ENCODE peak calls at places on chromosomes 16 and 17, in ten cellular contexts. One of them, this sample, is unnamed.

GRCh38 chr17:59651346-59651745 is 31.7 kb downstream of the CLTC start:
- DNase-seq in body of pancreas: no peak
- DNase-seq in astrocyte: peak; percentile 64
- DNase-seq in thyroid gland: no peak
- DNase-seq in pancreas: no peak
- DNase-seq in tibial nerve: no peak
- DNase-seq in HepG2: no peak
- DNase-seq in neural progenitor cell: no peak
- DNase-seq in HCT116: no peak
- DNase-seq in sigmoid colon: no peak
- DNase-seq in this sample: peak; percentile 43

GRCh38 chr17:8463089-8463488 is 27.4 kb downstream of the NDEL1 start:
- DNase-seq in body of pancreas: no peak
- DNase-seq in astrocyte: no peak
- DNase-seq in thyroid gland: no peak
- DNase-seq in pancreas: no peak
- DNase-seq in tibial nerve: no peak
- DNase-seq in HepG2: no peak
- DNase-seq in neural progenitor cell: no peak
- DNase-seq in HCT116: no peak
- DNase-seq in sigmoid colon: no peak
- DNase-seq in this sample: no peak

GRCh38 chr17:50203589-50204345 is 2.3 kb upstream of the COL1A1 start:
- DNase-seq in body of pancreas: no peak
- DNase-seq in astrocyte: peak; percentile 97
- DNase-seq in thyroid gland: no peak
- DNase-seq in pancreas: no peak
- DNase-seq in tibial nerve: no peak
- DNase-seq in HepG2: no peak
- DNase-seq in neural progenitor cell: no peak
- DNase-seq in HCT116: no peak
- DNase-seq in sigmoid colon: peak; percentile 62
- DNase-seq in this sample: peak; percentile 71

GRCh38 chr17:30021708-30022317 is 80.4 kb downstream of the EFCAB5 start:
- DNase-seq in body of pancreas: peak; percentile 47
- DNase-seq in astrocyte: peak; percentile 18
- DNase-seq in thyroid gland: peak; percentile 20
- DNase-seq in pancreas: no peak
- DNase-seq in tibial nerve: no peak
- DNase-seq in HepG2: peak; percentile 34
- DNase-seq in neural progenitor cell: peak; percentile 66
- DNase-seq in HCT116: peak; percentile 37
- DNase-seq in sigmoid colon: no peak
- DNase-seq in this sample: peak; percentile 33

GRCh38 chr17:14331200-14331981 is 30.5 kb downstream of the HS3ST3B1 start:
- DNase-seq in body of pancreas: no peak
- DNase-seq in astrocyte: no peak
- DNase-seq in thyroid gland: no peak
- DNase-seq in pancreas: no peak
- DNase-seq in tibial nerve: no peak
- DNase-seq in HepG2: no peak
- DNase-seq in neural progenitor cell: peak; percentile 85
- DNase-seq in HCT116: no peak
- DNase-seq in sigmoid colon: no peak
- DNase-seq in this sample: no peak

GRCh38 chr16:67158637-67159600 is 790 bp downstream of the TRADD start:
- DNase-seq in body of pancreas: peak; percentile 61
- DNase-seq in astrocyte: no peak
- DNase-seq in thyroid gland: peak; percentile 59
- DNase-seq in pancreas: peak; percentile 72
- DNase-seq in tibial nerve: no peak
- DNase-seq in HepG2: peak; percentile 48
- DNase-seq in neural progenitor cell: peak; percentile 70
- DNase-seq in HCT116: no peak
- DNase-seq in sigmoid colon: no peak
- DNase-seq in this sample: peak; percentile 52

GRCh38 chr17:62681939-62682381 is 54.5 kb downstream of the MRC2 start:
- DNase-seq in body of pancreas: no peak
- DNase-seq in astrocyte: no peak
- DNase-seq in thyroid gland: no peak
- DNase-seq in pancreas: no peak
- DNase-seq in tibial nerve: no peak
- DNase-seq in HepG2: no peak
- DNase-seq in neural progenitor cell: no peak
- DNase-seq in HCT116: no peak
- DNase-seq in sigmoid colon: peak; percentile 54
- DNase-seq in this sample: no peak

GRCh38 chr16:67881557-67882220 is 3.0 kb upstream of the NRN1L start:
- DNase-seq in body of pancreas: no peak
- DNase-seq in astrocyte: no peak
- DNase-seq in thyroid gland: no peak
- DNase-seq in pancreas: no peak
- DNase-seq in tibial nerve: no peak
- DNase-seq in HepG2: no peak
- DNase-seq in neural progenitor cell: no peak
- DNase-seq in HCT116: no peak
- DNase-seq in sigmoid colon: no peak
- DNase-seq in this sample: no peak

GRCh38 chr16:76343761-76344160 is 66.6 kb downstream of the CNTNAP4 start:
- DNase-seq in body of pancreas: no peak
- DNase-seq in astrocyte: no peak
- DNase-seq in thyroid gland: no peak
- DNase-seq in pancreas: no peak
- DNase-seq in tibial nerve: no peak
- DNase-seq in HepG2: no peak
- DNase-seq in neural progenitor cell: no peak
- DNase-seq in HCT116: no peak
- DNase-seq in sigmoid colon: no peak
- DNase-seq in this sample: no peak

GRCh38 chr16:23334421-23334853 is 32.3 kb downstream of the SCNN1B start:
- DNase-seq in body of pancreas: no peak
- DNase-seq in astrocyte: no peak
- DNase-seq in thyroid gland: no peak
- DNase-seq in pancreas: no peak
- DNase-seq in tibial nerve: no peak
- DNase-seq in HepG2: no peak
- DNase-seq in neural progenitor cell: no peak
- DNase-seq in HCT116: no peak
- DNase-seq in sigmoid colon: no peak
- DNase-seq in this sample: no peak

GRCh38 chr16:64864232-64864803 is 257.5 kb downstream of the CDH11 start:
- DNase-seq in body of pancreas: no peak
- DNase-seq in astrocyte: peak; percentile 97
- DNase-seq in thyroid gland: no peak
- DNase-seq in pancreas: no peak
- DNase-seq in tibial nerve: no peak
- DNase-seq in HepG2: no peak
- DNase-seq in neural progenitor cell: no peak
- DNase-seq in HCT116: no peak
- DNase-seq in sigmoid colon: no peak
- DNase-seq in this sample: peak; percentile 92

GRCh38 chr17:43940630-43941029 is 1.6 kb downstream of the PPY start:
- DNase-seq in body of pancreas: peak; percentile 35
- DNase-seq in astrocyte: no peak
- DNase-seq in thyroid gland: peak; percentile 60
- DNase-seq in pancreas: no peak
- DNase-seq in tibial nerve: no peak
- DNase-seq in HepG2: peak; percentile 73
- DNase-seq in neural progenitor cell: peak; percentile 77
- DNase-seq in HCT116: peak; percentile 24
- DNase-seq in sigmoid colon: no peak
- DNase-seq in this sample: peak; percentile 74

GRCh38 chr17:19002805-19003542 is 1.6 kb downstream of the FAM83G start:
- DNase-seq in body of pancreas: no peak
- DNase-seq in astrocyte: peak; percentile 68
- DNase-seq in thyroid gland: no peak
- DNase-seq in pancreas: no peak
- DNase-seq in tibial nerve: no peak
- DNase-seq in HepG2: no peak
- DNase-seq in neural progenitor cell: peak; percentile 18
- DNase-seq in HCT116: no peak
- DNase-seq in sigmoid colon: no peak
- DNase-seq in this sample: no peak

GRCh38 chr17:66949501-66949900 is 15.0 kb upstream of the CACNG4 start:
- DNase-seq in body of pancreas: no peak
- DNase-seq in astrocyte: peak; percentile 52
- DNase-seq in thyroid gland: peak; percentile 60
- DNase-seq in pancreas: no peak
- DNase-seq in tibial nerve: no peak
- DNase-seq in HepG2: no peak
- DNase-seq in neural progenitor cell: no peak
- DNase-seq in HCT116: no peak
- DNase-seq in sigmoid colon: no peak
- DNase-seq in this sample: peak; percentile 82

DNA sequence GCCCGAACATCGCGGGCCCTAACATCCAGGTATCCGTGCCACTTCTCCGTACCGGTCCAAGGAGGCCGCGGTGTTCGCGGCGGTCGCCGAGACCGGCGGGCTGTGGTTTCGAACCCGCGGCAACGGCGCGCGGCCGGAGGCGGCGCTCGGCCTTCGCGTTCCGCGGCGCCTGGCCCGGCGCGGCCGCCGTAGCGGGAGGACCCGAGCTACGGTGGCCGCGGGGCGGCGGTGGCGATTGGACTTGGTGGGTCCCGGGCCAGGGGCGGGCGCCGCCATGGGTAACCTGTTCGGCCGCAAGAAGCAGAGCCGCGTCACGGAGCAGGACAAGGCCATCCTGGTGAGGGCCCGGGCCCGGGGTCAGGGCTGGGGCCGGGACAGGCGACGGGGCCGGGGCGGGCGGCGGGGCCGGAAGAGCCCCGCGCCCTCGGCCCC is at the start of gene CHMP6:
- DNase-seq in body of pancreas: peak; percentile 78
- DNase-seq in astrocyte: peak; percentile 66
- DNase-seq in thyroid gland: peak; percentile 71
- DNase-seq in pancreas: peak; percentile 80
- DNase-seq in tibial nerve: peak; percentile 52
- DNase-seq in HepG2: peak; percentile 60
- DNase-seq in neural progenitor cell: peak; percentile 89
- DNase-seq in HCT116: peak; percentile 76
- DNase-seq in sigmoid colon: peak; percentile 87
- DNase-seq in this sample: peak; percentile 70
- H3K4me1 ChIP-seq in body of pancreas: peaks cover 35% of the 10 kb centered on the region
- H3K4me1 ChIP-seq in astrocyte: peaks cover 11% of the 10 kb centered on the region
- H3K4me1 ChIP-seq in thyroid gland: peaks cover 18% of the 10 kb centered on the region
- H3K4me1 ChIP-seq in pancreas: peaks cover 8% of the 10 kb centered on the region
- H3K4me1 ChIP-seq in tibial nerve: no peaks in the 10 kb centered on the region
- H3K4me1 ChIP-seq in HepG2: peaks cover 63% of the 10 kb centered on the region
- H3K4me1 ChIP-seq in neural progenitor cell: peaks cover 6% of the 10 kb centered on the region
- H3K4me1 ChIP-seq in HCT116: peaks cover 46% of the 10 kb centered on the region
- H3K4me1 ChIP-seq in sigmoid colon: peaks cover 62% of the 10 kb centered on the region
- H3K4me1 ChIP-seq in this sample: peaks cover 41% of the 10 kb centered on the region

GRCh38 chr17:63804328-63804727 is 22.9 kb upstream of the PSMC5 start:
- DNase-seq in body of pancreas: no peak
- DNase-seq in astrocyte: no peak
- DNase-seq in thyroid gland: no peak
- DNase-seq in pancreas: no peak
- DNase-seq in tibial nerve: no peak
- DNase-seq in HepG2: no peak
- DNase-seq in neural progenitor cell: no peak
- DNase-seq in HCT116: no peak
- DNase-seq in sigmoid colon: no peak
- DNase-seq in this sample: no peak
- H3K36me3 ChIP-seq in body of pancreas: peaks cover 61% of the 10 kb centered on the region
- H3K36me3 ChIP-seq in astrocyte: peaks cover 71% of the 10 kb centered on the region
- H3K36me3 ChIP-seq in thyroid gland: peaks cover 62% of the 10 kb centered on the region
- H3K36me3 ChIP-seq in pancreas: peaks cover 95% of the 10 kb centered on the region
- H3K36me3 ChIP-seq in tibial nerve: no peaks in the 10 kb centered on the region
- H3K36me3 ChIP-seq in HepG2: peaks cover 42% of the 10 kb centered on the region
- H3K36me3 ChIP-seq in neural progenitor cell: peaks cover 63% of the 10 kb centered on the region
- H3K36me3 ChIP-seq in HCT116: peaks cover 85% of the 10 kb centered on the region
- H3K36me3 ChIP-seq in sigmoid colon: peaks cover 31% of the 10 kb centered on the region
- H3K36me3 ChIP-seq in this sample: peaks cover 97% of the 10 kb centered on the region

GRCh38 chr17:47694818-47695663 is 1.1 kb downstream of the TBKBP1 start:
- DNase-seq in body of pancreas: peak; percentile 59
- DNase-seq in astrocyte: peak; percentile 28
- DNase-seq in thyroid gland: peak; percentile 74
- DNase-seq in pancreas: peak; percentile 61
- DNase-seq in tibial nerve: peak; percentile 60
- DNase-seq in HepG2: no peak
- DNase-seq in neural progenitor cell: peak; percentile 45
- DNase-seq in HCT116: no peak
- DNase-seq in sigmoid colon: peak; percentile 87
- DNase-seq in this sample: no peak

GRCh38 chr17:47698749-47699535 is 5.0 kb downstream of the TBKBP1 start:
- DNase-seq in body of pancreas: peak; percentile 65
- DNase-seq in astrocyte: no peak
- DNase-seq in thyroid gland: peak; percentile 57
- DNase-seq in pancreas: peak; percentile 65
- DNase-seq in tibial nerve: no peak
- DNase-seq in HepG2: no peak
- DNase-seq in neural progenitor cell: peak; percentile 75
- DNase-seq in HCT116: no peak
- DNase-seq in sigmoid colon: peak; percentile 74
- DNase-seq in this sample: peak; percentile 71

GRCh38 chr17:47695664-47696376 is 1.9 kb downstream of the TBKBP1 start:
- DNase-seq in body of pancreas: no peak
- DNase-seq in astrocyte: no peak
- DNase-seq in thyroid gland: no peak
- DNase-seq in pancreas: no peak
- DNase-seq in tibial nerve: no peak
- DNase-seq in HepG2: no peak
- DNase-seq in neural progenitor cell: no peak
- DNase-seq in HCT116: no peak
- DNase-seq in sigmoid colon: peak; percentile 62
- DNase-seq in this sample: no peak

GRCh38 chr17:47697948-47698711 is 4.2 kb downstream of the TBKBP1 start:
- DNase-seq in body of pancreas: no peak
- DNase-seq in astrocyte: no peak
- DNase-seq in thyroid gland: no peak
- DNase-seq in pancreas: no peak
- DNase-seq in tibial nerve: no peak
- DNase-seq in HepG2: no peak
- DNase-seq in neural progenitor cell: no peak
- DNase-seq in HCT116: no peak
- DNase-seq in sigmoid colon: peak; percentile 56
- DNase-seq in this sample: no peak

GRCh38 chr17:47696717-47697642 is 3.0 kb downstream of the TBKBP1 start:
- DNase-seq in body of pancreas: no peak
- DNase-seq in astrocyte: no peak
- DNase-seq in thyroid gland: no peak
- DNase-seq in pancreas: no peak
- DNase-seq in tibial nerve: no peak
- DNase-seq in HepG2: no peak
- DNase-seq in neural progenitor cell: no peak
- DNase-seq in HCT116: no peak
- DNase-seq in sigmoid colon: peak; percentile 61
- DNase-seq in this sample: no peak
- H3K4me1 ChIP-seq in body of pancreas: peaks cover 29% of the 10 kb centered on the region
- H3K4me1 ChIP-seq in astrocyte: peaks cover 12% of the 10 kb centered on the region
- H3K4me1 ChIP-seq in thyroid gland: peaks cover 17% of the 10 kb centered on the region
- H3K4me1 ChIP-seq in pancreas: no peaks in the 10 kb centered on the region
- H3K4me1 ChIP-seq in tibial nerve: no peaks in the 10 kb centered on the region
- H3K4me1 ChIP-seq in HepG2: peaks cover 33% of the 10 kb centered on the region
- H3K4me1 ChIP-seq in neural progenitor cell: peaks cover 28% of the 10 kb centered on the region
- H3K4me1 ChIP-seq in HCT116: peaks cover 28% of the 10 kb centered on the region
- H3K4me1 ChIP-seq in sigmoid colon: peaks cover 24% of the 10 kb centered on the region
- H3K4me1 ChIP-seq in this sample: peaks cover 12% of the 10 kb centered on the region

DNA sequence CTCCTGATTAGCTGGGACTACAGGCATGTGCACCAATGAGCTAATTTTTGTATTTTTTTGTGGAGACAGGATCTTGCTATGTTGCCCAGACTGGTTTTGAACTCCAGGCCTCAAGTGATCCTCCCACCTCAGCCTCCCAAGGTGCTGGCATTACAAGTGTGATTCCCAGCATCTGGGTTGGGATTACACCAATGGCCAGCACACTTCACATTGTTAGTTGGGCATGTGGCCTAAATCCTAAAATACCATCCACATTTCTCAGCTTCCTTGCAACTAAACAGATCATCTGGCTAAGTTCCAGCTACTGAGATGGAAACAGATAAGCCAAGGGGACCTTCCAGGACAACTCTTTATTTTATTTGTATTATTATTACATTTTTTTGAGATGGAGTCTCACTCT is 9.9 kb downstream of the RABEP2 start:
- DNase-seq in body of pancreas: no peak
- DNase-seq in astrocyte: peak; percentile 47
- DNase-seq in thyroid gland: no peak
- DNase-seq in pancreas: no peak
- DNase-seq in tibial nerve: no peak
- DNase-seq in HepG2: no peak
- DNase-seq in neural progenitor cell: no peak
- DNase-seq in HCT116: no peak
- DNase-seq in sigmoid colon: no peak
- DNase-seq in this sample: no peak
- H3K36me3 ChIP-seq in body of pancreas: peaks cover 3% of the 10 kb centered on the region
- H3K36me3 ChIP-seq in astrocyte: peaks cover 4% of the 10 kb centered on the region
- H3K36me3 ChIP-seq in thyroid gland: peaks cover 24% of the 10 kb centered on the region
- H3K36me3 ChIP-seq in pancreas: peaks cover 33% of the 10 kb centered on the region
- H3K36me3 ChIP-seq in tibial nerve: no peaks in the 10 kb centered on the region
- H3K36me3 ChIP-seq in HepG2: peaks cover 16% of the 10 kb centered on the region
- H3K36me3 ChIP-seq in neural progenitor cell: no peaks in the 10 kb centered on the region
- H3K36me3 ChIP-seq in HCT116: peaks cover 4% of the 10 kb centered on the region
- H3K36me3 ChIP-seq in sigmoid colon: no peaks in the 10 kb centered on the region
- H3K36me3 ChIP-seq in this sample: peaks cover 60% of the 10 kb centered on the region

This sample was measured in SJSA1.